ENCODE peak calls at places on chromosomes 3 and 15, in six cellular contexts. M, Z, T, J, X and N are unnamed samples.

GRCh38 chr15:90862964-90863721 is 5.2 kb upstream of the FURIN start:
- DNase-seq in J (peak), X (no peak), T (no peak), Z (peak), M (peak), N (no peak)

GRCh38 chr3:45347329-45348000 is 40.9 kb upstream of the LARS2 start:
- DNase-seq in M (peak), X (no peak), T (no peak), J (no peak), Z (no peak), N (no peak)

GRCh38 chr15:61830536-61831330 is 229.5 kb downstream of the VPS13C start:
- DNase-seq in Z (no peak), T (no peak), J (no peak), X (no peak), M (no peak), N (no peak)

GRCh38 chr15:74958908-74959642 is 2.5 kb upstream of the RPP25 start:
- DNase-seq in Z (no peak), M (no peak), T (no peak), X (no peak), J (no peak), N (no peak)

GRCh38 chr3:76044601-76045600 is 259.6 kb upstream of the ZNF717 start:
- DNase-seq in J (no peak), Z (no peak), M (no peak), X (no peak), T (peak), N (no peak)

GRCh38 chr3:16391936-16392536 is 121.5 kb downstream of the RFTN1 start:
- DNase-seq in J (no peak), X (no peak), Z (no peak), M (no peak), T (no peak), N (no peak)

GRCh38 chr3:142374687-142375086 is 73.2 kb downstream of the XRN1 start:
- DNase-seq in M (no peak), X (no peak), J (no peak), Z (no peak), T (no peak), N (no peak)

GRCh38 chr15:99474041-99474906 is 91.5 kb upstream of the MEF2A start:
- DNase-seq in J (no peak), T (no peak), X (peak), M (no peak), Z (peak), N (no peak)

GRCh38 chr15:63037996-63038720 is 4.4 kb upstream of the TPM1 start:
- DNase-seq in Z (no peak), X (no peak), M (no peak), T (no peak), J (no peak), N (no peak)

GRCh38 chr3:147616998-147617619 is 207.9 kb downstream of the ZIC1 start:
- DNase-seq in X (no peak), T (no peak), J (peak), M (peak), Z (no peak), N (no peak)

GRCh38 chr3:114879059-114880031 is 267.7 kb downstream of the ZBTB20 start:
- DNase-seq in Z (no peak), M (peak), J (peak), X (no peak), T (peak), N (no peak)

GRCh38 chr3:159669024-159669476 is 319.6 kb upstream of the IL12A start:
- DNase-seq in X (no peak), J (peak), M (peak), Z (no peak), T (peak), N (no peak)

GRCh38 chr3:43759297-43759782 is 68.6 kb downstream of the ABHD5 start:
- DNase-seq in Z (no peak), T (peak), M (peak), X (peak), J (peak), N (no peak)

GRCh38 chr15:101148881-101149664 is 102.8 kb downstream of the CHSY1 start:
- DNase-seq in T (peak), X (no peak), Z (peak), M (no peak), J (no peak), N (no peak)

GRCh38 chr3:142275856-142276255 is 50.5 kb upstream of the GK5 start:
- DNase-seq in Z (no peak), X (no peak), M (peak), T (peak), J (peak), N (no peak)

GRCh38 chr3:38038447-38038911 is 529 bp upstream of the DLEC1 start:
- DNase-seq in Z (no peak), X (no peak), T (no peak), J (no peak), M (no peak), N (no peak)

GRCh38 chr3:136197159-136197715 is 1.1 kb upstream of the MSL2 start:
- DNase-seq in J (no peak), X (no peak), Z (no peak), T (no peak), M (no peak), N (no peak)

GRCh38 chr3:98733778-98734281 is 29.3 kb upstream of the ST3GAL6 start:
- DNase-seq in T (peak), J (no peak), M (no peak), Z (peak), X (no peak), N (no peak)

GRCh38 chr3:67389176-67389575 is 265.2 kb downstream of the SUCLG2 start:
- DNase-seq in J (no peak), T (no peak), Z (no peak), M (no peak), X (no peak), N (no peak)

GRCh38 chr15:96356494-96357455 is 26.3 kb downstream of the NR2F2 start:
- DNase-seq in X (no peak), M (peak), T (peak), Z (peak), J (peak), N (peak)

GRCh38 chr3:152817400-152817799 is 17.5 kb upstream of the P2RY1 start:
- DNase-seq in X (no peak), T (no peak), J (no peak), Z (no peak), M (no peak), N (no peak)

GRCh38 chr3:152811974-152812760 is 22.8 kb upstream of the P2RY1 start:
- DNase-seq in T (no peak), M (no peak), X (no peak), J (no peak), Z (no peak), N (no peak)

GRCh38 chr3:152818027-152818426 is 16.9 kb upstream of the P2RY1 start:
- DNase-seq in M (no peak), X (no peak), Z (no peak), J (no peak), T (no peak), N (no peak)
- TF ChIP-seq CTCF in M (no peak), X (no peak), Z (no peak), J (no peak), T (no peak), N (no peak)

GRCh38 chr3:197404754-197405153 is 106.3 kb upstream of the DLG1 start:
- DNase-seq in M (no peak), J (no peak), T (no peak), X (no peak), Z (no peak), N (no peak)

GRCh38 chr3:197408177-197408957 is 110.0 kb upstream of the DLG1 start:
- DNase-seq in Z (no peak), X (no peak), J (no peak), T (peak), M (no peak), N (no peak)

GRCh38 chr3:197406266-197406665 is 107.9 kb upstream of the DLG1 start:
- DNase-seq in X (no peak), Z (peak), M (no peak), T (no peak), J (no peak), N (no peak)

GRCh38 chr3:197407053-197407452 is 108.6 kb upstream of the DLG1 start:
- DNase-seq in Z (no peak), J (no peak), M (no peak), T (no peak), X (no peak), N (no peak)

DNA sequence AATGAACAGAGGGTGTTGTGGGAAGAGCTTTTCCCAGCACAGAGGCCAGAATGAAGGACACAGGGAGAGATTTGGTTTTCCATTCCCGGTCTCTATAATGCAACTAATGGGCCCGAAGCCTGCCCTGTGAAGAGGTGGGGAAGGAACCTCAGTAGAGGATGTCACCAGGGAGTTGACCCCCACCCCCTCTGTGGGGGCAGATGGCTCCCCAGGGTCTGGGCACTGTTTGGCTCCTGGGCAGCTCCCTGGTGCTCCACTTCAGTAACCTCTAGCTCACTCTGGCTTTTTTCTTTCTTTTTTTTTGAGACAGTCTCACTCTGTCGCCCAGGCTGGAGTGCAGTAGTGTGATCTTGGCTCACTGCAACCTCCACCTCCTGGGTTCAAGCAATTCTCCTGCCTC is 109.1 kb upstream of the DLG1 start:
- DNase-seq in Z (no peak), J (no peak), X (no peak), M (no peak), T (no peak), N (no peak)
- TF ChIP-seq CTCF in Z (no peak), J (no peak), X (no peak), M (no peak), T (no peak), N (no peak)

GRCh38 chr3:185268194-185268809 is 14.5 kb upstream of the EHHADH start:
- DNase-seq in T (no peak), Z (no peak), X (no peak), M (no peak), J (no peak), N (no peak)

GRCh38 chr3:185270956-185271332 is 17.1 kb upstream of the EHHADH start:
- DNase-seq in M (no peak), X (no peak), J (no peak), Z (no peak), T (no peak), N (no peak)

GRCh38 chr3:185267193-185267592 is 13.3 kb upstream of the EHHADH start:
- DNase-seq in T (no peak), Z (no peak), X (no peak), M (no peak), J (no peak), N (no peak)

GRCh38 chr3:185272051-185272450 is 18.2 kb upstream of the EHHADH start:
- DNase-seq in X (no peak), T (no peak), J (peak), Z (no peak), M (no peak), N (no peak)

DNA sequence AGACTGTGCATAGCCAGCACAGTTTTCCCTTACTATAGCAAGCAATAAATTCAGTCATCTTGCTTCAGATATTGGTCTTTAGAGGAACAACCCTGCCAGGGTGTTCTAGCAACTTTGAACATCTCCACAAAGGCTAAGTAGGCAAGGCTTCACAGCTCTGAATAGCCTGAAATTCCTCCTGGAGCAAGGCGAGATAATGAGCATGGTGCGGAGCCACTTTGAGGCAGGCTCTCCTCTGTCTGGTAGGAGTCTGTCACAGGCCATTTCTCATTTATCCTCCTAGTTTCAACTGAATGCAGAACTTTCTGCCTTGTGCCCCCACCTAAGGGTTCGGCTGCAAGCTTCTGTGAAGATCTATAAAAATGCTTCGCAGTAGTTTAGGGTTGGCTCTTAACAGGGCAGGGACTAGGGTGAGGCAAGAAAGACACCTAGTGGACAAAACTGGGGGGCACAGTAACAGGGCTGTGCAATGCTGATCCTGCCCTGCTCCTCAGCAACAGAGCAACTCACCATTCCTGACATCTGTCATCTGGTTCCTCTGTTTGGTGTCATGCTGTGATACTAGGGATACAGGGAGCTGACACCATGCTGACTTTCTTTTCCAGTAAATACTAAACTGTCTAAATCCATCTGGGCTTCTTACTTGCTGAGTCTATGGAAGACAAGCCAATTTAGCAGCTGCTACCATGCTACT is 16.6 kb upstream of the EHHADH start:
- DNase-seq in X (no peak), T (peak), Z (no peak), J (peak), M (peak), N (no peak)
- TF ChIP-seq CTCF in X (no peak), T (peak), Z (peak), J (peak), M (peak), N (no peak)

DNA sequence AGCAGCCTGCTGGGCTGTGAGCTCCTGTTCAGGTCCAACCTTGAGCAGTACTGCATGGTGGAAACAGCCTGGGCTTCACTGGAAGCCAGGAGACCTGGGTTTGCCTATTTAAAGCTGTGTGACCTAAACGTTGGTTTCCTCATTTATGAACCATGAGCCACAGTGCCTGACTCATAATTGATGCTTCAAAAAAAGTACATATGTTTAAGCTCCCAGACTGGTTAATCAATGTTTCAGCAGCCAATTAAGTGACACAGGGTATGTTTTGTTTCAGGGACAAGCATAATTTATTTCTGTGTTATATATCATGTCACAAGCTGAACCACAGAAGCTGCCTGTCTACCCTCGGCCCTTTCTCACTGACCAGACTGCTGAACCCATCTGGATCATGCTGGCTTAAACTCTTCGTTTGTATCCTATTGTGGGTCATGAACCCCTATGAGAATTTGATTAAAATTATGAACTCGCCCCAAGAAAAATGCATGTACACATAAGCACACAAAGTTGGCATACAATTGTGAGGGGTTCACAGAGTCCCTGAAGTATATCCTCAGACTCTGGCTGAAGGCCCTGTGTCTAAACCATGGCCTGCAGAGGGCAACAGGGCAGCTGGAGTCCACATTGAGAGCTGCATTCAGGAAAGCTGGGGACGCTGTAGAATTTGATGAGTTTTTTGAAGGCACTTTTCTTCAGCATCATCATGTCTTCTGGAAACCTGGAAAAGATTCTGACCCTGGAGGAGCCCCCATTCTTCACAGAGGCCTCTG is 23.7 kb downstream of the HDC start:
- DNase-seq in Z (no peak), M (peak), J (peak), T (peak), X (no peak), N (no peak)
- TF ChIP-seq CTCF in Z (no peak), M (peak), J (no peak), T (peak), X (no peak), N (no peak)

GRCh38 chr15:64740361-64741170 is 34.8 kb downstream of the RBPMS2 start:
- DNase-seq in Z (peak), T (peak), M (peak), X (no peak), J (peak), N (no peak)
- TF ChIP-seq CTCF in Z (peak), T (peak), M (peak), X (no peak), J (peak), N (no peak)

GRCh38 chr3:108441528-108441927 is 68.9 kb downstream of the MYH15 start:
- DNase-seq in T (no peak), M (no peak), J (peak), X (no peak), Z (no peak), N (no peak)

GRCh38 chr3:108438542-108438941 is 71.9 kb downstream of the MYH15 start:
- DNase-seq in T (no peak), X (no peak), Z (no peak), M (no peak), J (no peak), N (no peak)

GRCh38 chr3:108433928-108434327 is 76.5 kb downstream of the MYH15 start:
- DNase-seq in J (no peak), M (no peak), T (no peak), X (no peak), Z (no peak), N (no peak)

GRCh38 chr3:108441081-108441507 is 69.3 kb downstream of the MYH15 start:
- DNase-seq in Z (no peak), T (no peak), J (peak), M (no peak), X (no peak), N (no peak)

DNA sequence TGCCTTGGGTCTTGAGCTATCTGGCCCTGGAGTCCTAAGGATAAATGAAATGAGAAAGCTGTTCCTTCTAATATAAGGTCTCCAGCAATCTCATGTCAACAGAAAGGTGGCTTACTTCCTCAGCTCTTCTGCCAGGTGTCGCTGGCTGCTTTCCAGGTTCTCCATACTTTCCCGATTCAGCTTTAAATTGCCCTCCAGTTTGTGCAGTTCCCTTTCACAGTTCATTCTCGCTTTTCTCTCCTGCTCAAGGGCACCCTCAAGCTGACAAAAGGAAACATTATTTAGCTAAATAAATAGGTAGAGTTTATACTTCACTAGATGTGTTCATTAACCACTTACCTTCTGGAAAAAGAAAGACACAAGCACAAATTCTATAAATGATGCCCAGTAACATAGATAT is 73.0 kb downstream of the MYH15 start:
- DNase-seq in X (no peak), T (no peak), J (no peak), Z (no peak), M (no peak), N (no peak)
- TF ChIP-seq CTCF in X (no peak), T (no peak), J (no peak), Z (no peak), M (no peak), N (no peak)

GRCh38 chr3:112437146-112438022 is 61.9 kb downstream of the BTLA start:
- DNase-seq in X (no peak), M (peak), J (peak), Z (no peak), T (peak), N (no peak)
- TF ChIP-seq CTCF in X (no peak), M (peak), J (peak), Z (peak), T (peak), N (no peak)

GRCh38 chr3:165256554-165256953 is 60.4 kb upstream of the SLITRK3 start:
- DNase-seq in M (no peak), Z (no peak), X (no peak), T (no peak), J (peak), N (no peak)

GRCh38 chr3:165259518-165260193 is 63.5 kb upstream of the SLITRK3 start:
- DNase-seq in M (no peak), J (peak), T (peak), X (no peak), Z (no peak), N (no peak)

DNA sequence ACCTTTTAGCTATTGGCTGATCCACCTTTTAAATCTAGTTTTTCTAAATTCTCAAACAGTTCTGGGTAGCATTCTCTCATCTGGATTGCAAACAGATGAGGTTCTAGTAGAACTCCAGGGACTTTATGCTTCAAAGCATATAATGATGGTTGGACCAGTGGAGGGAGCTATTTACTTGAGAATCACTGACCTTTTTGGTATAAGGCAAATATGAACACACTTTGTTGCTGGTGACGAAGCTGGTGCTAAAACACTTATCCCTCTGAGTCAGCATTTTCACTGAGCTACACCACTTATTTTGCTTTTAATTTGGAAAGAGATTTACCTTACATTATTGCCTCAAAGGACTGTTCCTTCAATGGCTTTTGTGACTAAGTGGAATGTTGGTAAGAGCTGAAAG is 58.6 kb upstream of the SLITRK3 start:
- DNase-seq in T (peak), J (peak), X (no peak), Z (no peak), M (no peak), N (no peak)
- TF ChIP-seq CTCF in T (peak), J (peak), X (no peak), Z (no peak), M (no peak), N (no peak)